ENCODE peak calls at places on chromosomes 13 and 19, in seven cellular contexts. X is neuronal stem cell, U is IMR-90, E is mesenchymal stem cell, B is H1, F is mesendoderm, H is trophoblast cell. R is an unnamed sample. For H3K27me3, the result is how much of the 10 kb centered on the place peaks cover.

GRCh38 chr13:112032186-112032835 is 34.6 kb upstream of the SOX1 start:
- DNase-seq in H (peak), X (no peak), E (no peak), B (no peak), U (peak), F (no peak), R (no peak)

GRCh38 chr19:39362682-39363657 is 20.7 kb downstream of the SAMD4B start:
- DNase-seq in X (no peak), H (no peak), B (no peak), U (peak), F (no peak), E (peak), R (no peak)

GRCh38 chr13:82062772-82063171 is 1721.8 kb upstream of the SPRY2 start:
- DNase-seq in H (no peak), F (no peak), E (no peak), U (no peak), B (no peak), X (no peak), R (no peak)

GRCh38 chr19:1558552-1558951 is 9.6 kb downstream of the MEX3D start:
- DNase-seq in X (no peak), U (no peak), F (no peak), B (no peak), E (no peak), H (no peak), R (no peak)

GRCh38 chr13:24865158-24865557 is 101.2 kb downstream of the RNF17 start:
- DNase-seq in B (no peak), U (peak), H (no peak), E (peak), X (no peak), F (no peak), R (no peak)

GRCh38 chr13:99005609-99006008 is 27.7 kb upstream of the DOCK9 start:
- DNase-seq in E (no peak), H (peak), B (no peak), F (no peak), U (no peak), X (no peak), R (no peak)

GRCh38 chr19:2160384-2160783 is 3.3 kb upstream of the DOT1L start:
- DNase-seq in E (no peak), H (peak), U (no peak), X (no peak), F (no peak), B (no peak), R (no peak)

GRCh38 chr13:85982102-85982501 is 182.9 kb upstream of the SLITRK6 start:
- DNase-seq in B (no peak), F (no peak), H (no peak), E (no peak), X (no peak), U (no peak), R (no peak)

GRCh38 chr19:47514151-47514868 is 553 bp downstream of the NAPA start:
- DNase-seq in E (peak), H (no peak), B (no peak), U (no peak), F (no peak), X (no peak), R (no peak)

GRCh38 chr13:29239653-29240525 is 355.6 kb downstream of the SLC7A1 start:
- DNase-seq in U (no peak), F (no peak), E (no peak), B (no peak), H (peak), X (no peak), R (no peak)

GRCh38 chr19:5953680-5954213 is 24.2 kb downstream of the RANBP3 start:
- DNase-seq in U (no peak), F (no peak), B (no peak), E (peak), H (no peak), X (no peak), R (no peak)

GRCh38 chr13:28258401-28258800 is 120.1 kb downstream of the PAN3 start:
- DNase-seq in E (no peak), X (no peak), H (no peak), F (no peak), B (no peak), U (no peak), R (no peak)

GRCh38 chr13:32427852-32428580 is at the start of gene N4BP2L1:
- DNase-seq in B (no peak), E (peak), X (no peak), U (no peak), H (peak), F (peak), R (peak)

GRCh38 chr13:36029171-36029570 is 102.0 kb downstream of the DCLK1 start:
- DNase-seq in U (peak), H (no peak), F (no peak), X (no peak), B (no peak), E (no peak), R (no peak)

GRCh38 chr13:45928843-45929242 is 77.3 kb upstream of the SIAH3 start:
- DNase-seq in F (no peak), H (no peak), B (no peak), U (no peak), X (no peak), E (no peak), R (no peak)

GRCh38 chr19:51690359-51691121 is 2.6 kb upstream of the SPACA6 start:
- DNase-seq in X (peak), U (peak), H (peak), F (peak), E (peak), B (no peak), R (peak)

GRCh38 chr13:113947321-113948033 is 26.4 kb downstream of the C13orf46 start:
- DNase-seq in E (peak), F (peak), H (peak), X (no peak), U (peak), B (no peak), R (peak)

GRCh38 chr13:97934590-97934989 is 18.9 kb upstream of the IPO5 start:
- DNase-seq in F (peak), U (no peak), B (no peak), E (no peak), H (no peak), X (no peak), R (no peak)

GRCh38 chr13:28679628-28680027 is 20.7 kb downstream of the POMP start:
- DNase-seq in X (no peak), F (no peak), E (peak), H (peak), U (peak), B (no peak), R (no peak)

GRCh38 chr13:70253834-70254233 is 145.6 kb upstream of the KLHL1 start:
- DNase-seq in E (peak), F (no peak), X (no peak), H (no peak), B (no peak), U (no peak), R (no peak)

GRCh38 chr13:50587122-50587521 is 256.4 kb downstream of the DLEU7 start:
- DNase-seq in F (no peak), X (no peak), E (no peak), B (no peak), H (no peak), U (no peak), R (no peak)

GRCh38 chr19:47005873-47006272 is 13.8 kb upstream of the NPAS1 start:
- DNase-seq in B (no peak), H (no peak), F (peak), E (no peak), X (no peak), U (no peak), R (peak)

DNA sequence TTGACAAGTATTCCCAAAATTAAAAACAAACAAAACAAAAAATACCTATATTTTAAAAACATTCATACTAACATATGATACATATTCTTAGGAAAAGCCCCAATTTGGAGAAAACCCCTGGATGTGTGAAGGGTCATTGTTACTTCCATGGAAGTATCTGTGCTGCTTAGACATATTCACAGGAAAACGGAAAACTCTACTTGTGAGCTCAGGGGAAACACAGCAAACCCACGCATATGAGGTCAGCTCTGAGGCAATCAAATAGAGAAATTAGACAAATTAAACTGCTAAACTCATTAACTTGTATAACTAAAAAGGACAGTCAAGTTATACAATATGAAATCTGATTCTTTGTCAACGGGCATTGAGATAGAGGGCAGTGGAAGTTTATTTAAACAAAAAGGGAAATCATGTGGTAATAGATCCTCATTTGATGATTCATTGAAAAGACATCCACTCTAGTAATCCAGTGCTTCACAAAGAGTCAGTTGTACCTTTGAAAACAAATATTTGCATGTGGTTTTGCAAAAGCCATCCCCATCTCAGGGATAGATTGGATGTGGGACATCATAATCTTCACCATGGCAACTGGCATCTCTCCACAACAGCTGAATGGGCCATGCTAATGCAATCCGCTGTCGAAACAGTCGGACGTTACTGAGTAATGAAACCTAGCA is 423.4 kb downstream of the ITGBL1 start:
- DNase-seq in B (no peak), E (peak), H (peak), X (no peak), U (peak), F (peak), R (no peak)
- H3K27me3 ChIP-seq in B (under half), E (under half), H (under half), X (under half), U (under half), F (under half), R (under half)

GRCh38 chr13:102710261-102710679 is 15.4 kb upstream of the METTL21C start:
- DNase-seq in H (peak), X (no peak), U (peak), E (peak), B (no peak), F (no peak), R (no peak)
- H4K8ac ChIP-seq in H (no peak), X (no peak), U (no peak), E (no peak), B (no peak), F (no peak), R (peak)

DNA sequence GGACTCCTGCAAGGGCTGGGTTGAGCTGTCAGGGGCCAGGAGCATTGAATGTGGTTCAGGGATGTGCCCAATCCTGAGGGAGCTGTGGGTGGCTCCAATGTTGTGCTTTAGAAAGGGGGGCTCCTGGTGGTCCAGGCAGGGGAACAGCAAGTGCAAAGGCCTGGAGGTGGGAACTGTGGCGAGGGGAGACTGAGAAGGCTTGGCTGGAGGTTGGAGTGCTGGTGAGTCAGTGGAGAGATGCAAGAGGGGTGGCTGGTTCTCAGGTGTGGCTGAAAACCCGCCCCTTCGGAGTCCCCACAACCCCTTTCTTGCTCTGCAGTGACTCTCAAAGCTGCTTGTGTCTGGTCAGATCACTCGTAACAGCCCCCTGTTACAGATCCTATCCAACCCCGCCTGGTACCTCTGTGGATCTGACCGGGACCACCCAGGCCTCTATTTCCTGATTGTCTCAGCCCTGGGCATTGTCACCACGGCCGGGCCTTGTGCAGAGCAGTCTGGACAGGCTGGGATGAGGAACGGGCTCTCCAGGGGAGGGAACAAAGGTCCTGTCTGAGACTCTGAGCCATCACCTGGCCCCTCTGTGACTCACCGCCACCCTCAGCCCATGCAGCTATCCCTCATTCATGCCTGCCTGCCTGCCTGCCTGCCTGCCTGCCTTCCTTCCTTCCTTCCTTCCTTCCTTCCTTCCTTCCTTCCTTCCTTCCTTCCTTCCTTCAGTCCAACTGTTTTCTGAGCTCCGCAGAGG is 1.4 kb upstream of the KCNN1 start:
- DNase-seq in F (no peak), H (peak), X (no peak), B (no peak), E (no peak), U (no peak), R (no peak)
- H3K23ac ChIP-seq in F (no peak), H (no peak), X (no peak), B (no peak), E (peak), U (no peak), R (no peak)

DNA sequence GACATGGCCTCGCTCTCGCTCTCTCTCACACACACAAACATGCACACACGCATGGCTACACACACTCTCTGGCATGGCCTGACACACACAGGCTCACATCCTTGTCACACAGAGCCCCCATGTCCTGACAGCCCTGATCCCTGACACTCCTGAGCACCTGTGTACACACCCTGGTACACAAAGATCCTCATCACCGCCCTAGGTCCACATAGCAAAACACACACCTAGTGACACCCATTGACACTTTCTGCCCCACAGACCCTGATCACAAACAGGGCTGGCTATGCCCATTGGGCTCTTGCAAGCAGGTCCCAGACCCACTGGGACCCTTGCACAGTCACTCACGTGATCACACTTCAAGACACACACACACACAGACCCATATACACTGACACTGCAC is 4.0 kb upstream of the NFIX start:
- DNase-seq in E (no peak), X (no peak), B (no peak), H (no peak), F (no peak), U (no peak), R (no peak)
- H3K27me3 ChIP-seq in E (half or more), X (half or more), B (under half), H (under half), F (under half), U (under half), R (under half)

GRCh38 chr13:109859898-109860297 is 73.5 kb upstream of the IRS2 start:
- DNase-seq in H (no peak), B (no peak), X (no peak), F (no peak), U (no peak), E (no peak), R (no peak)

GRCh38 chr13:109857325-109857724 is 70.9 kb upstream of the IRS2 start:
- DNase-seq in U (no peak), X (no peak), H (peak), F (no peak), B (no peak), E (no peak), R (no peak)

GRCh38 chr13:109858319-109858718 is 71.9 kb upstream of the IRS2 start:
- DNase-seq in H (peak), B (no peak), F (no peak), E (no peak), U (no peak), X (no peak), R (no peak)

GRCh38 chr13:109857803-109858202 is 71.4 kb upstream of the IRS2 start:
- DNase-seq in F (no peak), H (no peak), B (no peak), U (no peak), X (no peak), E (no peak), R (no peak)

DNA sequence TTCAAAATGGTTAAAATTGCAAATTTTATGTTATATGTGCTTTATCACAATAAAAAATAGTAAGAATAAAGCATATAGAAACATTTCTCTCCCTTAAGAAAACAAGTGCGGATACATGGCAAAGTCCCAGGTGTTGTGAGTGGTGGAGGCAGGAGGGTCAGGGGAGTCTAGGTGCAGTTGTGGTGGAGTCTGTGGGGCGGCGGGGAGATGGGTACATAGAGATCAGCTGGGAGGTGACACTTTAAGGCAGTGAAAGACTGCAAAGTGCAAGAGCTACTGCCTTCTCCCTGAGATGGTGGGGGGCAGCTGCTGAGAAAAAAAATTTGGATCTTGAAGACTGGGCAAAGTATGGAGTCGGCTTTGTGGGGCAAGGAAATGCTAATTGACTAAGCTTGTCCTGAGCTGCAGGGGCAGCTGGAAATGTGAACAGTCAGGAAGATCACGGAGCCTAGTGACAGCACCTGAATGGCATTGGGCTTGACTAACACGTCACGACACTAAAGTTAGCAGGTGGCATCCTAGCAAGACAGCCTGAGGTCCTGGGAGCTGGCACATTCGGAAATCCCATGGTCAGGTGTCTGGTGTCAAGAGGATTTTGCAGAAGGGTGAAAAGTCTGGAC is 72.9 kb upstream of the IRS2 start:
- DNase-seq in H (peak), U (no peak), X (no peak), F (no peak), E (no peak), B (no peak), R (no peak)
- H4K8ac ChIP-seq in H (no peak), U (no peak), X (no peak), F (no peak), E (no peak), B (no peak), R (no peak)

GRCh38 chr13:23289917-23290357 is 109.2 kb downstream of the SGCG start:
- DNase-seq in B (no peak), X (no peak), E (no peak), U (peak), H (no peak), F (no peak), R (no peak)
- H3K23ac ChIP-seq in B (no peak), X (no peak), E (no peak), U (no peak), H (no peak), F (no peak), R (no peak)

GRCh38 chr19:12838893-12839656 is 760 bp downstream of the MAST1 start:
- DNase-seq in E (no peak), B (no peak), U (no peak), H (no peak), X (no peak), F (no peak), R (no peak)
- H3K27me3 ChIP-seq in E (half or more), B (under half), U (half or more), H (under half), X (under half), F (under half), R (under half)

DNA sequence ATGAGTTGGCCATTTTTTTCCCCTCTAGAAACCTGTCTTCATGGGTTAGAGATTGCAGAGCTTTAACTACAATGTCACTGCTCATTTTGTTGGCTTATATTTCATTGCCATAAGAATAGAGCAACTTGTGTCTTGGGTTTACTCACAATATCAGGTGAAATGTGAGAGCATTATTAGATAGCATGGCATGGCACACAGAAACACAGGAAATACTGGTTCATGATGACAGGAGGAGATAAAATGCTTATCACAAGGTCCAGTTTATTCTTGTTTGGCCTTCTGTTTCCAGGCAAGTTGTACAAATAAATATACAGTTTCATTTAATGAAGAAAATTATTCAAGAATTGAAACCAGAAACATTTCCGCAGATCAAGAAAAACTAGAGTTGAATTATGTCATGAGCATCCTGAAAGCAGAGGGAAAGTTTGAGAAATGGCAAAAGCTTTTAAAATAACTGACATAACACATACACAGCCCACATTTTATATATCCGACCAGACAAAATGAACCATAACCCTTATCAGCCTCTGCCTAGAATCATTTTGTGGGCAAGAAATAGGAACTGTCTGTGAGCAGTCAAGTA is 297.9 kb upstream of the ARGLU1 start:
- DNase-seq in F (no peak), U (no peak), H (peak), B (no peak), E (no peak), X (no peak), R (no peak)
- H4K8ac ChIP-seq in F (no peak), U (no peak), H (no peak), B (no peak), E (no peak), X (no peak), R (no peak)

GRCh38 chr19:33631628-33631995 is 9.9 kb downstream of the CHST8 start:
- DNase-seq in F (no peak), U (no peak), X (no peak), E (no peak), B (no peak), H (no peak), R (peak)
- H3K23ac ChIP-seq in F (no peak), U (no peak), X (no peak), E (no peak), B (no peak), H (no peak), R (no peak)

GRCh38 chr19:17950310-17951150 is 16.4 kb upstream of the KCNN1 start:
- DNase-seq in B (no peak), E (no peak), F (no peak), U (no peak), H (peak), X (no peak), R (peak)

GRCh38 chr19:17951151-17952040 is 15.5 kb upstream of the KCNN1 start:
- DNase-seq in H (no peak), E (no peak), X (no peak), B (no peak), F (no peak), U (no peak), R (peak)

GRCh38 chr19:17953316-17953801 is 13.5 kb upstream of the KCNN1 start:
- DNase-seq in X (no peak), H (no peak), U (no peak), F (no peak), E (no peak), B (no peak), R (peak)

GRCh38 chr19:17953869-17954268 is 13.0 kb upstream of the KCNN1 start:
- DNase-seq in X (no peak), U (no peak), F (peak), H (no peak), B (no peak), E (no peak), R (peak)

GRCh38 chr19:17952041-17952976 is 14.6 kb upstream of the KCNN1 start:
- DNase-seq in F (no peak), X (no peak), E (no peak), U (no peak), H (no peak), B (no peak), R (peak)
- H3K27me3 ChIP-seq in F (under half), X (half or more), E (half or more), U (half or more), H (half or more), B (under half), R (under half)